ENCODE peak calls at places on chromosomes 13 and 19, in four cellular contexts. D, Q, U and B are unnamed samples.
A peak's percentile ranks its signal among the peaks of the same experiment; 100 is the strongest.

GRCh38 chr13:46866150-46866549 is 30.7 kb downstream of the HTR2A start:
- DNase-seq in Q (no peak), D (peak; percentile 42), U (no peak), B (no peak)

GRCh38 chr13:77516342-77516789 is 19.1 kb upstream of the SCEL start:
- DNase-seq in Q (no peak), U (no peak), D (peak; percentile 11), B (no peak)

GRCh38 chr19:22595918-22596341 is 38.2 kb upstream of the ZNF492 start:
- DNase-seq in D (no peak), U (no peak), Q (peak; percentile 87), B (no peak)

GRCh38 chr19:51702754-51703654 is 9.9 kb downstream of the SPACA6 start:
- DNase-seq in Q (no peak), U (no peak), D (no peak), B (no peak)

GRCh38 chr13:86729206-86729605 is 930.0 kb upstream of the SLITRK6 start:
- DNase-seq in U (no peak), Q (no peak), D (no peak), B (no peak)

GRCh38 chr19:13623686-13624405 is 117.6 kb upstream of the CACNA1A start:
- DNase-seq in D (no peak), Q (no peak), U (no peak), B (no peak)

GRCh38 chr19:51320258-51320657 is 8.8 kb downstream of the IGLON5 start:
- DNase-seq in Q (no peak), U (no peak), D (no peak), B (no peak)

GRCh38 chr19:2215281-2215751 is 20.8 kb downstream of the PLEKHJ1 start:
- DNase-seq in U (no peak), D (no peak), Q (no peak), B (no peak)

GRCh38 chr19:41405776-41406175 is 8.2 kb downstream of the BCKDHA start:
- DNase-seq in U (no peak), Q (no peak), D (no peak), B (no peak)

GRCh38 chr13:98775844-98776598 is 23.5 kb upstream of the SLC15A1 start:
- DNase-seq in U (peak; percentile 99), Q (no peak), D (peak; percentile 48), B (no peak)

GRCh38 chr19:43784981-43785808 is 4.4 kb upstream of the KCNN4 start:
- DNase-seq in U (peak; percentile 91), Q (no peak), D (peak; percentile 67), B (peak; percentile 27)

GRCh38 chr13:43153436-43154082 is 130.2 kb downstream of the DNAJC15 start:
- DNase-seq in U (peak; percentile 78), D (peak; percentile 48), Q (no peak), B (no peak)

GRCh38 chr19:15173746-15174404 is 26.9 kb downstream of the NOTCH3 start:
- DNase-seq in D (peak; percentile 15), Q (no peak), U (no peak), B (no peak)
- TF ChIP-seq CTCF in D (peak; percentile 24), Q (no peak), U (peak; percentile 39), B (peak; percentile 22)

DNA sequence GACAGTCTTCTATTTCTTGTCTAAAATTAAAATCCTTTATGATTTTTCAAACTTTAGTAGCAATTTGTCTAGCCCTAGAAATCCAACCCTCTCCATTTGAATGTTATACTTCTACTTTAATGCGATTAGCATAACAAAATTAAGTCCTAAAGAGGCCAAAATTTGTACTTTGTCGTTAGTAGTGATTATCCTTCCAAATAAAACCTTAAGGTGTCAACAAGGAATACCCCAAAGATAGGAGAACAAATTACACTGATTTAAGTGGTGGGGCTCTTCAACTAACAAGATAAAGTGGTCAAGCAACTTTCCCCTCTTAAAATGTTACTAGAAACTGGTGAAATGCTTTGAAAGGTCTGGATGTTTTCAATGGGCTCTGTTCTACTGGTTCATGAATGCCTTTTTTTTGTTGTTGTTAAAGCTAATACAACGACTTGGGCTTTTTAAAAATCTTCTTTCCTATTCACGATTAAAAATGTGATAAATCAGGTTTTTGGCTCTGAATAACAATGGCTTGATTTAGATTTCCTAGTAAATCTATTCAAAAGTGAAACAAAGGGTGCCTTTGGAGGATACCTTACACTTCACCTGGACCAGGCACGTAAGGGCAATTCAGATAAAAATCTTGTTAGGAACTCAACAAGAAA is 3.3 kb downstream of the SOX21 start:
- DNase-seq in Q (no peak), U (no peak), D (no peak), B (no peak)
- H3K4me3 ChIP-seq in Q (no peak overlapping the region), U (no peak overlapping the region), D (no peak overlapping the region), B (no peak overlapping the region)

GRCh38 chr13:65926750-65927171 is 1303.4 kb downstream of the PCDH9 start:
- DNase-seq in D (no peak), U (no peak), Q (no peak), B (no peak)
- TF ChIP-seq CTCF in D (no peak), U (no peak), Q (no peak), B (peak; percentile 19)

DNA sequence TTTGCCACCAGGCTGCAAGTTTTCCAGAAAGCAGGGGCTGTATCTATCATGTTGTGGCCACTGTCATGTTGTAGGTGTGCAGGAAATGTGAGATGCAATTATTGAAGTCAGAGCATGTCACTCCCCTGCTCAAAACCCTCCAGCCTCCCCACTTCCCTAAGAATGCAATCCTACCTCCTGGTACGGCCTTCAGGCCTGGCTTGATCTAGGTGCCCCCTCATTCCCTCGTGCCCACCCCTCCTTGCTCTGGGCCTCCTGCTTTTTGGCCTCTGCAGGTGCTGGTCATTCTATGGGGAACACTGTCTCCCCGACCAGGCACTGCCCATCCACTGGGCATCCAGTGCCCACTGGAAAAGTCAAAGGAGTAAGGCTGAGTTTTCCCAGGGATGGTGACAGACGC is 28.5 kb upstream of the MATK start:
- DNase-seq in U (no peak), D (no peak), Q (no peak), B (no peak)
- H3K4me3 ChIP-seq in U (no peak overlapping the region), D (no peak overlapping the region), Q (no peak overlapping the region), B (no peak overlapping the region)

DNA sequence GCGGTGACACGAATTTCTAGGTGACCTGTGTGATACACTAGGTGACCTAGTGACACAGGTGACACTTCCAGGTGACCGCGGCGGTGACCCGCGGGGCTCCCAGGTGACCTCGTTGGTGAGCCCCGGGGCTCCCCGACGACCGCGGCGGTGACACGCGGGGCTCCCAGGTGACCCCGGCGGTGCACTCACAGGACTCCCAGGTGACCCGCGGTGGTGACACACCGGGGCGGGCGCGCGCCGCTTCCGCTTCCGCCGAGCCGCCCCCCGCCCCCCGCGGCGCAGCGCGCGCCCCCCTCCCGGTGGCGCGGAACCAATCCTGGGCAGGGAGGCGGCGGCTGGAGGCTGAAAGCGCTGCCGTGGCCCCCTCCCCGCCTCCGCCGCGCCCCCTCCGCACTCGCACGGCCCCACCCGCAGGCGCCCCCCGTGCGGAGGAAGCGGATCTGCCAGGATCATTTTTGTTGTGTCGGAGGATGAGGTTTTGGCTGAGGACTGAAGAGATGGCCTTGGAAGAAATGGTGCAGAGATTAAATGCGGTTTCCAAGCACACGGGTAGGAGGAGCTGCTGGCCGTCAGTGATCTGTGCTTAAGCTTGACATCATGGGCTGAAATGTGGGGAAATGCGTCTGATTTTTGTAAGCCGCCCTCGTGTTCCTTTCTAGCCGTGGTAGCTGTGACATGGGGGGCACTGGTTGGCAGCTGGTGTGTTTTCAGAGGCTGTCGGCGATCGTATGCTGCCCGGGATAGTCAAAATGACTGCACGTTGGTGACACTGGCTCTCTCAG is at the start of gene MCF2L:
- DNase-seq in D (peak; percentile 20), Q (no peak), U (peak; percentile 61), B (no peak)
- TF ChIP-seq CTCF in D (peak; percentile 9), Q (no peak), U (peak; percentile 53), B (peak; percentile 28)

GRCh38 chr19:45710731-45711130 is 18.3 kb downstream of the QPCTL start:
- DNase-seq in Q (no peak), D (no peak), U (no peak), B (no peak)
- H3K4me3 ChIP-seq in Q (no peak overlapping the region), D (no peak overlapping the region), U (no peak overlapping the region), B (no peak overlapping the region)

DNA sequence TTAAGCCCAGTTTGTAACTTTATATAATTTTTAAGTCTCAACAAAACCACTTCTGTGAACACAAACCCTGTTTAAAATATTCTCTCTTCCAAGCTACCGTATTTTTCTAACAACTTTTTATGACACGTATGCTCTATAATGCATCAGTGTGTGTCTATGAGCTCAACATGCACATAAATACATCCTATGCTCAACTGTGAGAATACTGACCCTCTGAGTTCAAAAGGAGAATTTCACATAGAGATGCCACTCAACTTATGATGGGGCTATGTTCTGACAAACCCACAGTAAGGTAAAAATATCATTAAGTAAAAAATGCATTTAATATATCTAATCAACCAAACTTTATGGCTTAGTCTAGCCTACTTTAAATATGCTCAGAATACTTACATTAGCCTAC is 1139.7 kb upstream of the SPRY2 start:
- DNase-seq in D (no peak), Q (no peak), U (no peak), B (no peak)
- TF ChIP-seq CTCF in D (no peak), Q (no peak), U (no peak), B (peak; percentile 12)

GRCh38 chr13:33784738-33785137 is 33.2 kb upstream of the RFC3 start:
- DNase-seq in D (no peak), Q (no peak), U (no peak), B (no peak)

GRCh38 chr13:33789757-33790156 is 28.2 kb upstream of the RFC3 start:
- DNase-seq in U (no peak), Q (no peak), D (no peak), B (no peak)

GRCh38 chr13:33785384-33785783 is 32.6 kb upstream of the RFC3 start:
- DNase-seq in Q (no peak), D (no peak), U (no peak), B (no peak)

GRCh38 chr13:33789067-33789606 is 28.8 kb upstream of the RFC3 start:
- DNase-seq in D (no peak), Q (no peak), U (no peak), B (no peak)

DNA sequence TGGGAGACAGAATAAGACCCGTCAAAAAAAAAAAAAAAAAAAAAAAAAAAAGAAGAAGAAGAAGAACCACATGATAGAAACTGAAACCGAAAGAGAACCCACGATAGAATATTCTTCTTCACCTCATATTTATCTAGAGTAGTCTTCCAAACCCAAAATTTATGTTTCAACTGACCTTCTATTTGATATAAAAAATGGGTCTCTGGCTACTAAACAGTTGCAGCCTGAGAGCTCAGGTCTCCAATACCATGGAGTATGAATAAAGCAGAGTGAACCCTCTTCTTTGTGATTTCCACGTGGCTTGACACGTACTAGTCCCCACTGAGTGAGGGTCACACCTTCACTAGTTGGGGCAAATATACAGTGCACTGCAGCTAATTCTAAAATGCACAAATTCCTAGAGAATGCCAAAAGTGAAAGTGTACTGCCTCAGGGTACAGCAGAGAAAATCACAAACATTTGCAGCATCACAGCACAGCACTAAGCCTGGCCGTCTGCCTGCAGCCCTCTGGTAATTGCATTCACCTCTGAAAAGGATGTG is 30.8 kb upstream of the RFC3 start:
- DNase-seq in D (peak; percentile 8), U (no peak), Q (no peak), B (no peak)
- H3K4me3 ChIP-seq in D (peak overlapping the region; percentile 40), U (peak overlapping the region; percentile 9), Q (peak overlapping the region; percentile 57), B (no peak overlapping the region)

GRCh38 chr13:100646030-100646673 is 28.4 kb downstream of the TMTC4 start:
- DNase-seq in Q (no peak), U (no peak), D (peak; percentile 20), B (no peak)
- TF ChIP-seq CTCF in Q (no peak), U (peak; percentile 63), D (peak; percentile 50), B (peak; percentile 40)

DNA sequence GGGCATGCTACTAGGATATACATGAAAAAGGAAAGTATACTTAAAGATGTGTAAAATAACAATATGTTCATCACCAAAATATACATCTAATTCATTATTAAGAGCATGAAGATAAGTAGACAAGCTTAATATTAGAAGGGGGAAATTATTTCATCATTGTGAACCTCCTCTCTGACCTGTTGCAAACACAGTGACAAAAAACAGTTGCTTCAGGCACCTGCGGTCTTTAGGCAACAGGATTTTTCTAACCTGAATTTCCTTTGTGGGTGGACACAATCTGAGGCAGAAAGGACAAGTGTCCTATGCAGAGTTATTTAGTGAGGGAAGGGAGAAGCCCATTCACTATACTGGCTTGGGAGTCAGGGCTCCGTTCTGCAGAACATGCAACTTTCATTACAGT is 6.3 kb downstream of the FREM2 start:
- DNase-seq in U (no peak), Q (no peak), D (no peak), B (no peak)
- H3K4me3 ChIP-seq in U (no peak overlapping the region), Q (no peak overlapping the region), D (no peak overlapping the region), B (no peak overlapping the region)